ENCODE peak calls at places on chromosomes 4 and X, in nine cellular contexts. B is stromal cell of bone marrow; A is G401; F is brain microvascular endothelial cell; G is KBM-7; P is H4; D is germinal center; L is Kasumi-1; E is activated effector memory CD4-positive, alpha-beta T cell treated with Interleukin-2 at 50 U/mL for 16 hours. W is an unnamed sample.

GRCh38 chrX:11557120-11557519 is 108.6 kb downstream of the ARHGAP6 start:
- DNase-seq in L (no peak), E (no peak), G (no peak), D (no peak), A (no peak), F (peak; percentile 45), B (peak; percentile 42), P (no peak), W (no peak)

GRCh38 chr4:156764145-156764544 is 207.5 kb downstream of the PDGFC start:
- DNase-seq in E (no peak), P (no peak), D (no peak), B (no peak), F (no peak), G (no peak), A (no peak), L (no peak), W (no peak)

GRCh38 chr4:103095080-103095479 is 4.6 kb downstream of the BDH2 start:
- DNase-seq in P (no peak), E (no peak), F (no peak), B (no peak), A (no peak), D (no peak), L (no peak), G (no peak), W (no peak)

GRCh38 chrX:57137481-57137880 is 284 bp upstream of the SPIN2A start:
- DNase-seq in B (no peak), E (no peak), L (no peak), F (no peak), D (no peak), A (peak; percentile 73), G (no peak), P (no peak), W (no peak)

GRCh38 chrX:31269914-31270313 is 198.1 kb upstream of the FTHL17 start:
- DNase-seq in L (no peak), D (no peak), G (no peak), E (no peak), F (no peak), B (no peak), A (no peak), P (no peak), W (no peak)

GRCh38 chr4:100017627-100018310 is 67.7 kb upstream of the H2AZ1 start:
- DNase-seq in A (no peak), G (no peak), D (no peak), P (no peak), B (no peak), E (no peak), L (no peak), F (no peak), W (no peak)

GRCh38 chr4:7021930-7022658 is 21.1 kb upstream of the TADA2B start:
- DNase-seq in A (no peak), E (no peak), L (no peak), D (no peak), B (no peak), P (peak; percentile 53), G (no peak), F (peak; percentile 71), W (no peak)

GRCh38 chr4:98784947-98785693 is 126.7 kb upstream of the TSPAN5 start:
- DNase-seq in P (no peak), E (no peak), G (no peak), D (no peak), A (no peak), B (no peak), F (no peak), L (no peak), W (no peak)

GRCh38 chr4:2695661-2696060 is 60.5 kb downstream of the TNIP2 start:
- DNase-seq in D (no peak), P (no peak), G (peak; percentile 9), E (no peak), L (no peak), B (no peak), A (no peak), F (no peak), W (no peak)

GRCh38 chrX:68939868-68940267 is 111.0 kb downstream of the EFNB1 start:
- DNase-seq in F (no peak), B (no peak), E (no peak), D (no peak), P (no peak), A (no peak), L (no peak), G (no peak), W (no peak)

GRCh38 chr4:77931452-77932135 is 69.0 kb downstream of the MRPL1 start:
- DNase-seq in A (no peak), L (no peak), G (no peak), B (no peak), F (peak; percentile 65), E (no peak), P (peak; percentile 68), D (no peak), W (no peak)

GRCh38 chr4:40205259-40206198 is 8.7 kb downstream of the RHOH start:
- DNase-seq in B (no peak), F (no peak), E (no peak), L (peak; percentile 71), P (no peak), A (no peak), G (peak; percentile 96), D (no peak), W (no peak)

GRCh38 chrX:1390621-1391369 is 1.1 kb downstream of the SLC25A6 start:
- DNase-seq in E (no peak), B (no peak), F (no peak), G (no peak), L (no peak), P (no peak), A (no peak), D (no peak), W (no peak)

GRCh38 chrX:45445745-45446412 is 245.2 kb upstream of the DIPK2B start:
- DNase-seq in G (peak; percentile 61), A (no peak), D (no peak), E (no peak), L (peak; percentile 44), B (peak; percentile 74), P (peak; percentile 51), F (peak; percentile 45), W (no peak)

GRCh38 chr4:7778524-7779193 is 161.0 kb downstream of the AFAP1 start:
- DNase-seq in E (no peak), L (no peak), A (no peak), D (no peak), G (no peak), B (peak; percentile 22), F (no peak), P (no peak), W (no peak)

GRCh38 chrX:152926279-152926678 is 28.4 kb downstream of the ZNF185 start:
- DNase-seq in A (peak; percentile 64), E (peak; percentile 10), F (peak; percentile 52), G (peak; percentile 89), P (peak; percentile 85), L (peak; percentile 57), B (no peak), D (peak; percentile 47), W (peak; percentile 17)

GRCh38 chr4:177558995-177559394 is 116.8 kb upstream of the AGA start:
- DNase-seq in G (no peak), F (no peak), D (no peak), B (no peak), L (no peak), P (no peak), A (no peak), E (no peak), W (no peak)

GRCh38 chrX:115559672-115560071 is 1.3 kb upstream of the PLS3 start:
- DNase-seq in F (no peak), D (no peak), L (no peak), E (no peak), A (no peak), G (no peak), P (no peak), B (no peak), W (no peak)

GRCh38 chr4:180567080-180567479 is 1676.1 kb upstream of the TENM3 start:
- DNase-seq in G (no peak), P (no peak), A (no peak), L (no peak), D (no peak), E (no peak), B (no peak), F (no peak), W (no peak)

GRCh38 chr4:153495480-153496206 is 29.5 kb downstream of the TMEM131L start:
- DNase-seq in D (no peak), F (no peak), G (no peak), E (no peak), A (no peak), L (no peak), B (no peak), P (no peak), W (no peak)

GRCh38 chr4:119210760-119211159 is 1.8 kb upstream of the USP53 start:
- DNase-seq in B (no peak), P (no peak), E (no peak), A (no peak), F (no peak), G (no peak), D (no peak), L (peak; percentile 8), W (no peak)

GRCh38 chrX:49204709-49205108 is 4.7 kb upstream of the SYP start:
- DNase-seq in E (no peak), P (no peak), A (peak; percentile 73), B (no peak), G (no peak), D (no peak), F (no peak), L (no peak), W (peak; percentile 57)

GRCh38 chr4:17758459-17758858 is 23.0 kb downstream of the FAM184B start:
- DNase-seq in A (no peak), D (no peak), B (no peak), E (no peak), L (no peak), F (no peak), G (no peak), P (no peak), W (no peak)

GRCh38 chr4:93832097-93832496 is 3.5 kb downstream of the ATOH1 start:
- DNase-seq in B (no peak), A (no peak), P (no peak), L (no peak), F (no peak), E (no peak), D (no peak), G (no peak), W (no peak)

GRCh38 chrX:11543249-11543648 is 122.5 kb downstream of the ARHGAP6 start:
- DNase-seq in A (no peak), P (peak; percentile 13), D (no peak), E (no peak), B (no peak), G (no peak), F (no peak), L (no peak), W (no peak)

GRCh38 chr4:54228064-54228527 is 997 bp upstream of the PDGFRA start:
- DNase-seq in D (peak; percentile 72), P (peak; percentile 69), B (peak; percentile 71), L (peak; percentile 91), E (no peak), G (peak; percentile 74), A (peak; percentile 36), F (peak; percentile 67), W (peak; percentile 5)

W was measured in occipital lobe.